ENCODE peak calls at places on chromosomes 6 and 20, in four cellular contexts. One of them, this sample, is unnamed.

GRCh38 chr20:8646716-8647115 is 422.2 kb upstream of the PLCB4 start:
- DNase-seq in suprapubic skin: no peak
- DNase-seq in GM13976: no peak
- DNase-seq in thoracic aorta: no peak
- DNase-seq in this sample: no peak

GRCh38 chr6:168134399-168135201 is 55.6 kb upstream of the FRMD1 start:
- DNase-seq in suprapubic skin: peak
- DNase-seq in GM13976: no peak
- DNase-seq in thoracic aorta: no peak
- DNase-seq in this sample: peak

GRCh38 chr20:32195581-32195980 is 12.0 kb downstream of the PLAGL2 start:
- DNase-seq in suprapubic skin: no peak
- DNase-seq in GM13976: no peak
- DNase-seq in thoracic aorta: no peak
- DNase-seq in this sample: no peak

GRCh38 chr6:10425973-10426780 is 11.3 kb upstream of the TFAP2A start:
- DNase-seq in suprapubic skin: peak
- DNase-seq in GM13976: peak
- DNase-seq in thoracic aorta: no peak
- DNase-seq in this sample: no peak

GRCh38 chr6:91241946-91242613 is 655.2 kb upstream of the MAP3K7 start:
- DNase-seq in suprapubic skin: no peak
- DNase-seq in GM13976: no peak
- DNase-seq in thoracic aorta: no peak
- DNase-seq in this sample: no peak

GRCh38 chr6:97133071-97133470 is 149.9 kb downstream of the MMS22L start:
- DNase-seq in suprapubic skin: no peak
- DNase-seq in GM13976: no peak
- DNase-seq in thoracic aorta: no peak
- DNase-seq in this sample: no peak

GRCh38 chr6:34391023-34391485 is 1.4 kb downstream of the NUDT3 start:
- DNase-seq in suprapubic skin: peak
- DNase-seq in GM13976: no peak
- DNase-seq in thoracic aorta: no peak
- DNase-seq in this sample: no peak

GRCh38 chr6:144027927-144028587 is 20.0 kb upstream of the PLAGL1 start:
- DNase-seq in suprapubic skin: no peak
- DNase-seq in GM13976: no peak
- DNase-seq in thoracic aorta: no peak
- DNase-seq in this sample: no peak

GRCh38 chr20:35523298-35523888 is 6.1 kb downstream of the C20orf173 start:
- DNase-seq in suprapubic skin: no peak
- DNase-seq in GM13976: peak
- DNase-seq in thoracic aorta: no peak
- DNase-seq in this sample: no peak

GRCh38 chr20:19515074-19515473 is 243.0 kb upstream of the RIN2 start:
- DNase-seq in suprapubic skin: no peak
- DNase-seq in GM13976: no peak
- DNase-seq in thoracic aorta: no peak
- DNase-seq in this sample: no peak

GRCh38 chr6:165899592-165899991 is 236.6 kb upstream of the PDE10A start:
- DNase-seq in suprapubic skin: no peak
- DNase-seq in GM13976: no peak
- DNase-seq in thoracic aorta: no peak
- DNase-seq in this sample: no peak

GRCh38 chr6:165893431-165893830 is 230.4 kb upstream of the PDE10A start:
- DNase-seq in suprapubic skin: no peak
- DNase-seq in GM13976: no peak
- DNase-seq in thoracic aorta: no peak
- DNase-seq in this sample: no peak

GRCh38 chr6:165894228-165894825 is 231.3 kb upstream of the PDE10A start:
- DNase-seq in suprapubic skin: no peak
- DNase-seq in GM13976: no peak
- DNase-seq in thoracic aorta: no peak
- DNase-seq in this sample: no peak

GRCh38 chr6:165891320-165891719 is 228.3 kb upstream of the PDE10A start:
- DNase-seq in suprapubic skin: no peak
- DNase-seq in GM13976: no peak
- DNase-seq in thoracic aorta: no peak
- DNase-seq in this sample: no peak

DNA sequence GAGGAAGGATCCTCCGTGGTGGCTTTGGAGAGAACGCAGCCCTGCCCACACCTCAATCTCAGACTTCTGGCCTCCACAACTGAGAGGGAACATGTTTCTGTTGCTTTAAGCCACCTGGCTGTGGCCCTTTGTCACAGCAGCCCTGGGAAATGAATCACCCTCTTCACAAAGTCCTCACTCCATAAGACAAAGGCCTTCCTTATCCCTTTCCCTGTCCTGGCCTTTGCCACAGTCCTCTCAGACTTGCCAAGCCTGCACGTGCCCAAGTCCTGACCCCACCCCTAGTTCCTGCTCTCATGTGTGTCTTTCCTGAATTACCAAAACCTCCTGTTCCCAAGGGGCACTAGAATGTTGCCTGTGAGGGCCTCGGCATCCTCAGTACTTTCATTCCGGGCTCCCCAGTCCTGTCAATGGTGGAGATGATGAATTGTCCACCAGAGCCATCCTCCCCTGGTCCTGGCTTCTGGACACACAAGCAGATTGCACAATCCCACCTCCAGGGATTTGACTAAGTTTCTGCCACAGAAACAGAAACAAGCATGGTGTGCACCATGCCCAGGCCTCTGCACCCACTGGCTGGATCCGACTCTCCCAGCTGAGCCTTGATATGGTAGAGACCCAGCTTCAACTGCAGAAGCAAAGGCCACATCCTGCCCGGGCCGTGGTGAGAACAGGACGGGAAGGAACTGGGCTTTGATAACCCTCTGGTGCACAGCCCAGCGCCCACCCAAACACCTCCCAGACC is 232.6 kb upstream of the PDE10A start:
- DNase-seq in suprapubic skin: no peak
- DNase-seq in GM13976: no peak
- DNase-seq in thoracic aorta: no peak
- DNase-seq in this sample: no peak
- TF ChIP-seq CTCF in suprapubic skin: no peak
- TF ChIP-seq CTCF in GM13976: no peak
- TF ChIP-seq CTCF in thoracic aorta: no peak
- TF ChIP-seq CTCF in this sample: no peak

GRCh38 chr6:109059148-109059547 is 35.5 kb downstream of the SESN1 start:
- DNase-seq in suprapubic skin: no peak
- DNase-seq in GM13976: no peak
- DNase-seq in thoracic aorta: no peak
- DNase-seq in this sample: no peak

GRCh38 chr6:109062216-109062615 is 32.4 kb downstream of the SESN1 start:
- DNase-seq in suprapubic skin: no peak
- DNase-seq in GM13976: no peak
- DNase-seq in thoracic aorta: no peak
- DNase-seq in this sample: no peak

GRCh38 chr6:109058620-109059019 is 36.0 kb downstream of the SESN1 start:
- DNase-seq in suprapubic skin: no peak
- DNase-seq in GM13976: no peak
- DNase-seq in thoracic aorta: no peak
- DNase-seq in this sample: no peak

GRCh38 chr6:109060585-109060984 is 34.1 kb downstream of the SESN1 start:
- DNase-seq in suprapubic skin: no peak
- DNase-seq in GM13976: no peak
- DNase-seq in thoracic aorta: no peak
- DNase-seq in this sample: no peak

DNA sequence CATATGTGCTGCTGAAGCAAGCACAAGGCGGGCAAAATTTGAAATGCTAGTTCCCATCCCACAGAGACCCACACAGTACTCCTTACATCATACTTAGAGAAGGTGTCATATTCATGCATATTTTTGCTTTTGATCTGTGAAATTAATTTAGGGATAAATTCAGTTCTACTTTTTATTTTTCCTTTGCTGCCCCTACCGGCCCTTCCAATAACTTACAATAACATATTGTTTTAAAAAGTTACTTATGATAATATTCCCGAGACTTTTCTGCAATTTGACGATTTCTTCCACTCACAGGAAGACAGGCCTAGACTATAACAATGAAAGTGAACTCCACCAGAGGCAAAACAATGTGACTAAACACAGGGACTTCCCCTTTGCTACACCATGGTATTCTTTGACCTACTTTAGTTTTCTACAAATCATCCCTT is 35.0 kb downstream of the SESN1 start:
- DNase-seq in suprapubic skin: no peak
- DNase-seq in GM13976: peak
- DNase-seq in thoracic aorta: no peak
- DNase-seq in this sample: no peak
- TF ChIP-seq CTCF in suprapubic skin: no peak
- TF ChIP-seq CTCF in GM13976: no peak
- TF ChIP-seq CTCF in thoracic aorta: no peak
- TF ChIP-seq CTCF in this sample: no peak

GRCh38 chr6:84687487-84687886 is 76.9 kb downstream of the TBX18 start:
- DNase-seq in suprapubic skin: no peak
- DNase-seq in GM13976: no peak
- DNase-seq in thoracic aorta: no peak
- DNase-seq in this sample: no peak

GRCh38 chr6:84681693-84682326 is 82.6 kb downstream of the TBX18 start:
- DNase-seq in suprapubic skin: no peak
- DNase-seq in GM13976: no peak
- DNase-seq in thoracic aorta: no peak
- DNase-seq in this sample: no peak

GRCh38 chr6:84688187-84688878 is 76.1 kb downstream of the TBX18 start:
- DNase-seq in suprapubic skin: no peak
- DNase-seq in GM13976: no peak
- DNase-seq in thoracic aorta: no peak
- DNase-seq in this sample: no peak

GRCh38 chr6:84685983-84686584 is 78.3 kb downstream of the TBX18 start:
- DNase-seq in suprapubic skin: no peak
- DNase-seq in GM13976: peak
- DNase-seq in thoracic aorta: no peak
- DNase-seq in this sample: no peak
- TF ChIP-seq CTCF in suprapubic skin: no peak
- TF ChIP-seq CTCF in GM13976: no peak
- TF ChIP-seq CTCF in thoracic aorta: peak
- TF ChIP-seq CTCF in this sample: peak

DNA sequence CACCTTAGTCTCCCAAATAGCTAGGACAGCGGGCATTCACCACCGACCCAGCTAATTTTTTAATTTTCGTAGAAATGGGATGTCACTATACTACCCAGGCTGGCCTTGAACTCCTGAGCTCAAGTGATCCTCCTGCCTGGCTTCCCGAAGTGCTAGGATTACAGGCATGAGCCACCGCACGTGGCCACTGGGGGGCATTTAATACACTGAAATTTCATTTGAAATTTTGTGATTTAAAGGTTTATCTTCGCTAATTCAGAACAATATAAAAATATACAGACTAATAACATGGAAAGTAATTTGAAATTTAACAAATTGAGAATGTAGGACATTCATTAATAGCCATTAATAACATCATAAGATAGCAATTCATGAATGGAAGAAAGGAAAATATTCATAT is 20.5 kb upstream of the TBC1D32 start:
- DNase-seq in suprapubic skin: no peak
- DNase-seq in GM13976: no peak
- DNase-seq in thoracic aorta: no peak
- DNase-seq in this sample: no peak
- TF ChIP-seq CTCF in suprapubic skin: no peak
- TF ChIP-seq CTCF in GM13976: no peak
- TF ChIP-seq CTCF in thoracic aorta: peak
- TF ChIP-seq CTCF in this sample: peak

This sample was measured in progenitor cell of endocrine pancreas.